ENCODE peak calls at places on chromosome 4, in eight cellular contexts. X, B, E, P, T, J, D and Q are unnamed samples.

GRCh38 chr4:88967883-88968316 is 89.1 kb downstream of the FAM13A start:
- DNase-seq in X (no peak), B (no peak), E (peak), P (no peak), T (no peak), J (no peak), D (no peak), Q (no peak)

GRCh38 chr4:181971973-181972372 is 271.2 kb upstream of the TENM3 start:
- DNase-seq in X (no peak), B (no peak), E (peak), P (no peak), T (no peak), J (no peak), D (no peak), Q (no peak)

GRCh38 chr4:165828928-165829327 is 44.1 kb upstream of the TLL1 start:
- DNase-seq in X (no peak), B (no peak), E (no peak), P (no peak), T (no peak), J (no peak), D (no peak), Q (no peak)

GRCh38 chr4:109816894-109817293 is 1.3 kb downstream of the GAR1 start:
- DNase-seq in X (no peak), B (no peak), E (no peak), P (no peak), T (no peak), J (no peak), D (no peak), Q (no peak)

GRCh38 chr4:46389301-46389761 is 597 bp downstream of the GABRA2 start:
- DNase-seq in X (no peak), B (no peak), E (no peak), P (peak), T (no peak), J (no peak), D (no peak), Q (no peak)

GRCh38 chr4:182642831-182643230 is 274.4 kb downstream of the DCTD start:
- DNase-seq in X (no peak), B (no peak), E (no peak), P (no peak), T (no peak), J (no peak), D (no peak), Q (no peak)

GRCh38 chr4:177171588-177171987 is 138.1 kb upstream of the NEIL3 start:
- DNase-seq in X (no peak), B (no peak), E (no peak), P (no peak), T (no peak), J (no peak), D (no peak), Q (no peak)

GRCh38 chr4:139886798-139887197 is 221.2 kb downstream of the MGST2 start:
- DNase-seq in X (no peak), B (no peak), E (peak), P (no peak), T (no peak), J (no peak), D (no peak), Q (no peak)

GRCh38 chr4:157961591-157961990 is 211.2 kb downstream of the GASK1B start:
- DNase-seq in X (no peak), B (no peak), E (no peak), P (no peak), T (no peak), J (no peak), D (no peak), Q (no peak)

GRCh38 chr4:38889143-38889542 is 21.5 kb downstream of the FAM114A1 start:
- DNase-seq in X (no peak), B (no peak), E (peak), P (peak), T (no peak), J (no peak), D (no peak), Q (no peak)

GRCh38 chr4:7191546-7192251 is 639 bp upstream of the SORCS2 start:
- DNase-seq in X (no peak), B (no peak), E (no peak), P (no peak), T (no peak), J (no peak), D (no peak), Q (no peak)

GRCh38 chr4:8819019-8819418 is 52.6 kb downstream of the HMX1 start:
- DNase-seq in X (no peak), B (no peak), E (no peak), P (no peak), T (no peak), J (no peak), D (peak), Q (no peak)

GRCh38 chr4:40180356-40180755 is 16.5 kb upstream of the RHOH start:
- DNase-seq in X (no peak), B (no peak), E (peak), P (no peak), T (no peak), J (no peak), D (no peak), Q (no peak)

GRCh38 chr4:152935661-152936445 is at the start of gene FHDC1:
- DNase-seq in X (no peak), B (peak), E (no peak), P (peak), T (peak), J (peak), D (peak), Q (peak)

GRCh38 chr4:139720806-139721205 is 55.2 kb downstream of the MGST2 start:
- DNase-seq in X (no peak), B (no peak), E (no peak), P (no peak), T (no peak), J (no peak), D (no peak), Q (no peak)

GRCh38 chr4:80452055-80452454 is 116.5 kb downstream of the CFAP299 start:
- DNase-seq in X (no peak), B (no peak), E (no peak), P (no peak), T (no peak), J (no peak), D (no peak), Q (no peak)

GRCh38 chr4:140152760-140153418 is 1.1 kb downstream of the MAML3 start:
- DNase-seq in X (no peak), B (peak), E (peak), P (peak), T (peak), J (peak), D (peak), Q (peak)

GRCh38 chr4:158163941-158164665 is 8.7 kb downstream of the GASK1B start:
- DNase-seq in X (no peak), B (no peak), E (no peak), P (no peak), T (no peak), J (no peak), D (no peak), Q (no peak)

GRCh38 chr4:171849823-171850222 is 36.6 kb downstream of the GALNTL6 start:
- DNase-seq in X (no peak), B (no peak), E (no peak), P (no peak), T (no peak), J (no peak), D (no peak), Q (no peak)

GRCh38 chr4:53775381-53775780 is 184.1 kb upstream of the LNX1 start:
- DNase-seq in X (no peak), B (no peak), E (no peak), P (no peak), T (no peak), J (no peak), D (no peak), Q (no peak)

GRCh38 chr4:56086073-56086521 is 137.4 kb downstream of the CEP135 start:
- DNase-seq in X (no peak), B (no peak), E (no peak), P (no peak), T (no peak), J (no peak), D (no peak), Q (no peak)

GRCh38 chr4:31089815-31090214 is 369.6 kb downstream of the PCDH7 start:
- DNase-seq in X (no peak), B (peak), E (no peak), P (no peak), T (peak), J (no peak), D (peak), Q (no peak)

GRCh38 chr4:76305033-76305687 is 1.4 kb upstream of the STBD1 start:
- DNase-seq in X (no peak), B (no peak), E (no peak), P (no peak), T (peak), J (peak), D (no peak), Q (peak)

GRCh38 chr4:24175707-24176106 is 285.9 kb upstream of the PPARGC1A start:
- DNase-seq in X (no peak), B (no peak), E (no peak), P (no peak), T (no peak), J (no peak), D (no peak), Q (no peak)

GRCh38 chr4:78068481-78068880 is 11.4 kb downstream of the FRAS1 start:
- DNase-seq in X (no peak), B (no peak), E (no peak), P (no peak), T (no peak), J (no peak), D (no peak), Q (no peak)

GRCh38 chr4:153421980-153422379 is 44.2 kb upstream of the TMEM131L start:
- DNase-seq in X (no peak), B (no peak), E (no peak), P (no peak), T (no peak), J (no peak), D (no peak), Q (no peak)

GRCh38 chr4:16162891-16163290 is 63.4 kb downstream of the TAPT1 start:
- DNase-seq in X (no peak), B (no peak), E (no peak), P (no peak), T (no peak), J (no peak), D (no peak), Q (no peak)

GRCh38 chr4:108146819-108147218 is 21.9 kb downstream of the LEF1 start:
- DNase-seq in X (no peak), B (no peak), E (no peak), P (no peak), T (no peak), J (no peak), D (no peak), Q (no peak)

GRCh38 chr4:15901996-15902395 is 36.5 kb downstream of the FGFBP1 start:
- DNase-seq in X (no peak), B (no peak), E (no peak), P (no peak), T (no peak), J (no peak), D (no peak), Q (no peak)

GRCh38 chr4:176611954-176612353 is 180.8 kb downstream of the VEGFC start:
- DNase-seq in X (no peak), B (no peak), E (no peak), P (no peak), T (no peak), J (no peak), D (no peak), Q (no peak)

GRCh38 chr4:54745031-54745770 is 87.4 kb downstream of the KIT start:
- DNase-seq in X (no peak), B (no peak), E (no peak), P (no peak), T (no peak), J (no peak), D (no peak), Q (no peak)

GRCh38 chr4:53476232-53477037 is 99.0 kb downstream of the FIP1L1 start:
- DNase-seq in X (no peak), B (peak), E (peak), P (peak), T (no peak), J (no peak), D (peak), Q (no peak)

GRCh38 chr4:9804918-9805317 is 23.5 kb downstream of the DRD5 start:
- DNase-seq in X (no peak), B (no peak), E (no peak), P (no peak), T (no peak), J (no peak), D (no peak), Q (no peak)

GRCh38 chr4:143711543-143712159 is 11.2 kb upstream of the FREM3 start:
- DNase-seq in X (no peak), B (no peak), E (no peak), P (no peak), T (no peak), J (no peak), D (no peak), Q (no peak)

GRCh38 chr4:85005865-85006377 is 39.4 kb upstream of the WDFY3 start:
- DNase-seq in X (no peak), B (no peak), E (peak), P (no peak), T (no peak), J (no peak), D (no peak), Q (no peak)